ENCODE peak calls at places on chromosomes 4 and X, in six cellular contexts. N is GM12892; C is C1 segment of cervical spinal cord; T is CD8-positive, alpha-beta memory T cell; E is AG08396; Q is NCI-H446. H is an unnamed sample.

GRCh38 chr4:150237110-150237852 is 159.0 kb downstream of the DCLK2 start:
- DNase-seq in C (no peak), T (no peak), E (peak), Q (no peak), N (no peak), H (no peak)

GRCh38 chr4:38983756-38984647 is 48.2 kb downstream of the TMEM156 start:
- DNase-seq in C (no peak), E (peak), N (no peak), T (no peak), Q (no peak), H (no peak)

GRCh38 chr4:113328514-113328913 is 279.1 kb downstream of the ANK2 start:
- DNase-seq in E (no peak), T (no peak), C (no peak), N (no peak), Q (no peak), H (no peak)

GRCh38 chrX:23386260-23386659 is 51.6 kb downstream of the PTCHD1 start:
- DNase-seq in N (no peak), Q (no peak), E (no peak), T (no peak), C (no peak), H (no peak)

GRCh38 chr4:6111354-6111930 is 88.9 kb downstream of the JAKMIP1 start:
- DNase-seq in C (no peak), Q (no peak), E (no peak), T (no peak), N (no peak), H (no peak)

GRCh38 chrX:4091046-4091760 is 377.8 kb upstream of the PRKX start:
- DNase-seq in C (no peak), T (no peak), N (no peak), E (no peak), Q (no peak), H (no peak)

GRCh38 chrX:29926056-29926455 is 289.3 kb upstream of the MAGEB2 start:
- DNase-seq in E (no peak), N (no peak), Q (no peak), T (no peak), C (no peak), H (no peak)

GRCh38 chr4:46124773-46125172 is 919 bp upstream of the GABRG1 start:
- DNase-seq in Q (no peak), N (no peak), C (no peak), T (no peak), E (no peak), H (no peak)

GRCh38 chr4:128737098-128737513 is 72.4 kb upstream of the JADE1 start:
- DNase-seq in T (no peak), N (no peak), C (no peak), E (no peak), Q (no peak), H (no peak)

GRCh38 chr4:155953151-155954117 is at the start of gene CTSO:
- DNase-seq in T (peak), C (peak), E (peak), N (peak), Q (peak), H (peak)

GRCh38 chr4:92101609-92102231 is 202.0 kb upstream of the GRID2 start:
- DNase-seq in E (no peak), T (no peak), Q (peak), C (no peak), N (no peak), H (no peak)

GRCh38 chr4:182194115-182194834 is 48.9 kb upstream of the TENM3 start:
- DNase-seq in E (no peak), C (no peak), T (no peak), Q (no peak), N (no peak), H (no peak)

GRCh38 chr4:628821-629635 is 3.7 kb downstream of the PDE6B start:
- DNase-seq in Q (no peak), E (no peak), T (no peak), C (no peak), N (no peak), H (no peak)

GRCh38 chrX:136417806-136418205 is 69.9 kb upstream of the BRS3 start:
- DNase-seq in E (no peak), Q (no peak), N (no peak), T (no peak), C (no peak), H (no peak)

GRCh38 chrX:57643698-57644097 is 36.4 kb downstream of the NLRP2B start:
- DNase-seq in Q (no peak), C (no peak), N (no peak), E (no peak), T (no peak), H (no peak)

H was measured in effector CD4-positive, alpha-beta T cell.